ENCODE peak calls at places on chromosomes 2 and 18, in four cellular contexts. X is heart right ventricle, N is fibroblast of mammary gland, G is AG04450. U is an unnamed sample.

GRCh38 chr2:216549926-216550690 is 51.5 kb downstream of the RPL37A start:
- DNase-seq in X (no peak), G (no peak), N (no peak), U (no peak)

GRCh38 chr2:237616373-237617304 is 10.7 kb upstream of the LRRFIP1 start:
- DNase-seq in N (peak), X (no peak), G (peak), U (no peak)

GRCh38 chr2:178029342-178029741 is 43.2 kb downstream of the PDE11A start:
- DNase-seq in X (no peak), G (no peak), N (no peak), U (no peak)

GRCh38 chr2:120510751-120511395 is 164.9 kb downstream of the INHBB start:
- DNase-seq in X (no peak), N (no peak), G (no peak), U (no peak)

GRCh38 chr2:108325756-108326155 is 37.1 kb downstream of the SULT1C2 start:
- DNase-seq in G (no peak), X (no peak), N (peak), U (no peak)

GRCh38 chr2:148540022-148540421 is 104.5 kb upstream of the EPC2 start:
- DNase-seq in N (no peak), X (no peak), G (no peak), U (no peak)

GRCh38 chr18:62523255-62523588 is 397 bp downstream of the ZCCHC2 start:
- DNase-seq in G (no peak), X (no peak), N (no peak), U (no peak)

GRCh38 chr2:121727332-121727731 is 9.3 kb downstream of the NIFK start:
- DNase-seq in X (no peak), N (no peak), G (no peak), U (no peak)

GRCh38 chr18:42287047-42287446 is 332.0 kb downstream of the PIK3C3 start:
- DNase-seq in N (no peak), X (no peak), G (no peak), U (no peak)

GRCh38 chr18:7273301-7273911 is 42.5 kb downstream of the LRRC30 start:
- DNase-seq in G (no peak), N (peak), X (peak), U (no peak)

GRCh38 chr2:22037274-22037673 is 913.5 kb downstream of the TDRD15 start:
- DNase-seq in N (no peak), G (no peak), X (peak), U (peak)

GRCh38 chr18:49020621-49021021 is 69.9 kb upstream of the SMAD7 start:
- DNase-seq in G (no peak), N (no peak), X (no peak), U (no peak)

GRCh38 chr18:58315739-58316215 is 271.8 kb downstream of the NEDD4L start:
- DNase-seq in N (no peak), G (no peak), X (peak), U (no peak)

GRCh38 chr2:221205103-221205502 is 367.0 kb downstream of the EPHA4 start:
- DNase-seq in X (no peak), N (no peak), G (no peak), U (no peak)

GRCh38 chr2:57491213-57491612 is 555.4 kb upstream of the VRK2 start:
- DNase-seq in G (no peak), N (no peak), X (no peak), U (no peak)

GRCh38 chr2:60821587-60822302 is 59.6 kb upstream of the REL start:
- DNase-seq in G (no peak), N (no peak), X (no peak), U (no peak)

GRCh38 chr2:71496156-71496770 is 42.9 kb downstream of the DYSF start:
- DNase-seq in G (no peak), X (no peak), N (no peak), U (no peak)

GRCh38 chr2:217248312-217248935 is 388.6 kb upstream of the TNP1 start:
- DNase-seq in X (peak), G (peak), N (no peak), U (peak)

GRCh38 chr2:110748489-110748867 is 16.1 kb downstream of the ACOXL start:
- DNase-seq in G (no peak), N (no peak), X (no peak), U (no peak)
- TF ChIP-seq CTCF in G (no peak), N (no peak), X (no peak), U (no peak)

GRCh38 chr2:40213071-40213470 is 238.8 kb downstream of the SLC8A1 start:
- DNase-seq in X (no peak), G (no peak), N (peak), U (no peak)
- H3K4me3 ChIP-seq in X (no peak), G (no peak), N (no peak), U (no peak)

GRCh38 chr2:36701391-36701795 is 4.9 kb downstream of the VIT start:
- DNase-seq in X (no peak), G (no peak), N (no peak), U (no peak)
- TF ChIP-seq CTCF in X (no peak), G (no peak), N (no peak), U (peak)

GRCh38 chr2:110637093-110637492 is 40.8 kb downstream of the BUB1 start:
- DNase-seq in G (no peak), N (no peak), X (no peak), U (no peak)

GRCh38 chr2:110642360-110642759 is 35.5 kb downstream of the BUB1 start:
- DNase-seq in G (no peak), X (no peak), N (no peak), U (no peak)

GRCh38 chr2:110638976-110639695 is 38.7 kb downstream of the BUB1 start:
- DNase-seq in X (no peak), G (no peak), N (no peak), U (no peak)

GRCh38 chr2:110644357-110644756 is 33.5 kb downstream of the BUB1 start:
- DNase-seq in N (no peak), G (no peak), X (no peak), U (no peak)

DNA sequence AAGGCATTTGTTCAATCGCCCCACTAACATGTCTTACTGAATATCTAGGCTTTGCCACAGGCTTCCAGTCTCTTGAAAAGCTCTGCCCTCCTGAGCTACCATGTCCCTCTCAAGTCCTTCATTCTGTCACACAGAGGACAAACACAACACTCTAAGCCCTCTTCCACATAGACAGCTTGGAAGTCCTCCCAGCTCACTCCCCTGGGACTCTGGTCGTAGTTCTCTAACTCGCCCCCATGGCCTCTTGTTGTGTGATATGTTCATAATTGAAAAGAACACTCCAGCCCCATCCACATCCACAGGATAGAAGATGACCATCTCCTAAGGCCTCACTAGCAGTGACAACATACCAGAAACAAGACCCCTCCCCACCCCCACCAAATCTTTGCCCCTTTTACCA is 37.9 kb downstream of the BUB1 start:
- DNase-seq in G (no peak), X (peak), N (no peak), U (no peak)
- H3K4me3 ChIP-seq in G (no peak), X (no peak), N (no peak), U (no peak)

U was measured in retinal pigment epithelial cell.